ENCODE peak calls at places on chromosomes 2 and 18, in eight cellular contexts. U is lower lobe of right lung, R is A549, A is esophagus squamous epithelium, O is foreskin fibroblast, N is OCI-LY7, Q is colonic mucosa, H is psoas muscle. M is an unnamed sample.

GRCh38 chr2:188787002-188787660 is 187.0 kb upstream of the COL3A1 start:
- DNase-seq in H (no peak), U (no peak), A (no peak), R (no peak), O (peak), Q (no peak), N (no peak), M (peak)

GRCh38 chr18:44598514-44598913 is 82.2 kb upstream of the SETBP1 start:
- DNase-seq in O (no peak), N (no peak), H (no peak), R (no peak), Q (no peak), A (no peak), U (no peak), M (no peak)

GRCh38 chr2:122815120-122815519 is 1059.7 kb downstream of the TSN start:
- DNase-seq in A (no peak), H (no peak), Q (no peak), U (no peak), N (no peak), R (no peak), O (no peak), M (peak)

GRCh38 chr2:202632682-202633081 is 2.1 kb upstream of the FAM117B start:
- DNase-seq in O (no peak), H (peak), Q (no peak), R (no peak), N (no peak), A (no peak), U (no peak), M (peak)

GRCh38 chr2:23571527-23572295 is 186.7 kb downstream of the KLHL29 start:
- DNase-seq in H (no peak), Q (no peak), U (no peak), A (no peak), R (no peak), O (no peak), N (no peak), M (no peak)

GRCh38 chr2:181785677-181786344 is 105.5 kb upstream of the NEUROD1 start:
- DNase-seq in U (no peak), Q (no peak), A (no peak), R (no peak), H (no peak), N (no peak), O (peak), M (peak)

GRCh38 chr2:206422493-206422892 is 20.8 kb upstream of the ADAM23 start:
- DNase-seq in N (no peak), A (no peak), H (no peak), Q (no peak), R (no peak), U (no peak), O (no peak), M (peak)

GRCh38 chr2:120526047-120526562 is 180.2 kb downstream of the INHBB start:
- DNase-seq in N (no peak), O (no peak), A (no peak), H (no peak), R (no peak), U (no peak), Q (no peak), M (no peak)

GRCh38 chr18:53944721-53945120 is 279.7 kb downstream of the MBD2 start:
- DNase-seq in Q (no peak), H (no peak), A (no peak), R (no peak), O (no peak), U (no peak), N (no peak), M (no peak)

GRCh38 chr2:128554151-128554769 is 235.6 kb upstream of the HS6ST1 start:
- DNase-seq in O (no peak), R (no peak), Q (no peak), N (no peak), H (no peak), A (no peak), U (no peak), M (no peak)

GRCh38 chr2:71961289-71962027 is 186.2 kb downstream of the CYP26B1 start:
- DNase-seq in N (no peak), O (no peak), H (no peak), R (no peak), U (no peak), A (no peak), Q (no peak), M (no peak)

GRCh38 chr2:119782308-119783027 is 22.7 kb downstream of the PTPN4 start:
- DNase-seq in A (no peak), N (no peak), O (no peak), Q (no peak), U (no peak), R (no peak), H (no peak), M (no peak)

GRCh38 chr2:26727641-26728561 is 35.4 kb downstream of the KCNK3 start:
- DNase-seq in N (no peak), Q (no peak), H (no peak), U (no peak), O (peak), A (no peak), R (no peak), M (no peak)

GRCh38 chr2:208142255-208142924 is 3.6 kb downstream of the CRYGB start:
- DNase-seq in H (no peak), Q (no peak), A (no peak), N (no peak), O (peak), U (no peak), R (no peak), M (peak)

GRCh38 chr2:14944562-14945346 is 312.2 kb downstream of the LRATD1 start:
- DNase-seq in O (peak), H (no peak), R (no peak), U (no peak), Q (no peak), A (no peak), N (peak), M (peak)

DNA sequence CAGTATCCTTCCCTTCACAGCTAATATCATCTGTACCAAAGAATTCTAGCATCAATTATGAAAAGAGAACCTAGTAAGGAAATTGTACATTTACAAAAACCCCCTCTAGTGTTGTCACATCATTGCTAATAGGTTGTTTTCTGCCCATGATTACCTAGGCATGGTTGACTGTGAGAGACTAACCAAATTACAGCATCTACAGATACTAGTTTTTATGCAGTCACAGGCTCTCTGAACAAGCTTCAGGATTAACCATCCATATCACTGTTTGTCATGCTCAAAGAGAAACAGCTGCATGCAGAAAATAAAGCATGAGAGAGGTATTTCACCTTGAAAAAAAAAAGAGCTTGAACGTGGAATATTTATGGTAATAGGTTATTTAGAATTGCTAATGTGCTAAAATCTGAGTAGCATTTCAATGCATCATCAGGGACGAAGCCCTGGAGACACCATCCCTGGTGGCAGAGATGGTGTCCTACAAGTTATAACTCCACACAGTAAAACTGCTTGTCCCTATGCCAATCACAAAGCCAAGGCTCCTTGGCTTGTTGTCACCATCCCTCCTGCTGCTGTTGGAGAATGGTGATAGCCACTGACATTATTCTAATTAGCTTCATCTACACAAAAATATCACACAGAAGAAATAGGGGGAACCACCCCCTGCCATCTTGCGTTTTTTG is 5.4 kb downstream of the NEB start:
- DNase-seq in Q (no peak), A (no peak), O (no peak), H (no peak), U (no peak), R (no peak), N (no peak), M (no peak)
- TF ChIP-seq CTCF in Q (no peak), A (no peak), O (no peak), H (peak), U (no peak), R (no peak), N (no peak), M (no peak)

GRCh38 chr2:144349674-144350073 is 170.2 kb downstream of the ZEB2 start:
- DNase-seq in R (no peak), Q (no peak), A (no peak), H (no peak), N (no peak), O (no peak), U (no peak), M (no peak)

GRCh38 chr2:144350151-144350802 is 169.6 kb downstream of the ZEB2 start:
- DNase-seq in O (peak), H (no peak), Q (no peak), U (no peak), R (no peak), A (no peak), N (no peak), M (peak)

GRCh38 chr2:144348846-144349245 is 171.1 kb downstream of the ZEB2 start:
- DNase-seq in A (no peak), O (no peak), U (no peak), R (no peak), N (no peak), H (no peak), Q (no peak), M (no peak)

GRCh38 chr2:144343135-144343534 is 176.8 kb downstream of the ZEB2 start:
- DNase-seq in U (no peak), O (no peak), H (no peak), R (no peak), N (no peak), Q (no peak), A (no peak), M (no peak)

DNA sequence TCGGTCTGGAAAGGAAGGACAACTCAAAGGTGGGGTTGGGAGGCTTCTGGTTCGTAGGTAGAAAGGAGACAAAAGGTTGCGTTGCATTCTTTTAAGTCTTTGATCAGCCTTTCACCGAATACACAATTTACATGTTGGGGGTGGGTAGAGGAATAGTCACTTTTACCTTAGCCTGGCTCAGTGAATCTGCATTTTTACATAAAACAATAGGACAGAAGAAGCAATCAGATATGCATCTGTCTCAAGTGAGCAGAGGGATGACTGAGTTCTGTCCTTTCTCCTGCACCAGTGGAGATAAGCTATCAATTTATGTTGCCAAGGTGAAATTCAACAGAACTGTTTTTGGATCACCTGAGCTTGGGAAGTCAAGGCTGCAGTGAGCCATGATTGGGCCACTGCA is 173.7 kb downstream of the ZEB2 start:
- DNase-seq in O (no peak), H (no peak), U (no peak), R (no peak), A (no peak), N (no peak), Q (no peak), M (no peak)
- H3K4me3 ChIP-seq in O (no peak), H (no peak), U (no peak), R (no peak), A (no peak), N (no peak), Q (no peak), M (no peak)

GRCh38 chr18:36025025-36025424 is 42.3 kb downstream of the RPRD1A start:
- DNase-seq in O (peak), Q (no peak), N (no peak), U (no peak), R (no peak), A (no peak), H (no peak), M (peak)

GRCh38 chr18:36031407-36031806 is 36.0 kb downstream of the RPRD1A start:
- DNase-seq in Q (no peak), N (peak), R (no peak), U (no peak), H (no peak), O (no peak), A (no peak), M (no peak)

GRCh38 chr18:36023336-36023735 is 44.0 kb downstream of the RPRD1A start:
- DNase-seq in U (no peak), O (no peak), R (no peak), A (no peak), N (no peak), H (no peak), Q (no peak), M (no peak)

GRCh38 chr18:36031903-36032302 is 35.5 kb downstream of the RPRD1A start:
- DNase-seq in N (no peak), A (no peak), H (no peak), O (no peak), R (no peak), U (no peak), Q (no peak), M (no peak)

GRCh38 chr18:36028859-36029258 is 38.5 kb downstream of the RPRD1A start:
- DNase-seq in A (no peak), O (no peak), Q (no peak), R (no peak), U (no peak), N (no peak), H (no peak), M (no peak)
- TF ChIP-seq CTCF in A (no peak), O (no peak), Q (no peak), R (no peak), U (no peak), N (no peak), H (no peak), M (no peak)

GRCh38 chr18:74334242-74334893 is 18.7 kb downstream of the C18orf63 start:
- DNase-seq in O (no peak), N (peak), H (no peak), A (no peak), R (no peak), Q (no peak), U (no peak), M (no peak)

GRCh38 chr18:74329688-74330205 is 14.1 kb downstream of the C18orf63 start:
- DNase-seq in U (no peak), O (no peak), N (no peak), Q (no peak), A (no peak), R (no peak), H (no peak), M (no peak)

GRCh38 chr18:74328196-74328595 is 12.6 kb downstream of the C18orf63 start:
- DNase-seq in H (no peak), U (no peak), N (no peak), O (peak), A (no peak), Q (no peak), R (no peak), M (no peak)

GRCh38 chr18:74333091-74333490 is 17.5 kb downstream of the C18orf63 start:
- DNase-seq in R (no peak), N (no peak), U (no peak), O (no peak), A (no peak), H (no peak), Q (no peak), M (peak)

DNA sequence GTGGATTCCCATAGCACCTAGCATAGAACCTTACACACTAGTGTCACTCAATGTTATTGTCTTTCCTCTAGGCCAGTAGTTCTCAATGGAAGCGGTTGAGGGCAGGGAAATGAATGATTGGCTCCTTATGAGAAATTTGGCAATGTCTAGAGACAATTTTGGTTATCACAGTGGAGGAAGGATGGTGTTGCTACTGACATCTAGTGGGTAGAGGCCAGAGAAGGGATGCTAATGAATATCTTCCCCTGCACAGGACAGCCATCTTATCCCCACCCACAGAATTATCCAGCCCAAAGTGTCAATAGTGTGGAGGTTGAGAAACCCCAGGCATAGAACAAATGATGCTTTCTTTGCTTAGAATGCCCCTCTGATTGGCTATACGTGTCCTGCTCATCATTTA is 15.8 kb downstream of the C18orf63 start:
- DNase-seq in H (no peak), A (no peak), R (peak), N (no peak), U (no peak), Q (no peak), O (peak), M (peak)
- H3K4me3 ChIP-seq in H (no peak), A (no peak), R (no peak), N (no peak), U (no peak), Q (no peak), O (no peak), M (no peak)

GRCh38 chr18:75365837-75366236 is 61.7 kb downstream of the SMIM21 start:
- DNase-seq in O (no peak), N (no peak), U (no peak), Q (no peak), H (no peak), A (no peak), R (no peak), M (no peak)
- TF ChIP-seq CTCF in O (no peak), N (peak), U (no peak), Q (no peak), H (no peak), A (no peak), R (no peak), M (no peak)

GRCh38 chr2:136127356-136127755 is 9.4 kb upstream of the CXCR4 start:
- DNase-seq in R (no peak), O (no peak), H (no peak), A (no peak), N (no peak), Q (no peak), U (no peak), M (no peak)
- H3K4me3 ChIP-seq in R (no peak), O (no peak), H (no peak), A (no peak), N (no peak), Q (no peak), U (no peak), M (no peak)

GRCh38 chr18:76405761-76406356 is 89.2 kb downstream of the ZNF516 start:
- DNase-seq in R (peak), A (no peak), U (peak), N (no peak), Q (peak), O (peak), H (peak), M (peak)
- TF ChIP-seq CTCF in R (peak), A (peak), U (peak), N (peak), Q (peak), O (peak), H (peak), M (peak)

DNA sequence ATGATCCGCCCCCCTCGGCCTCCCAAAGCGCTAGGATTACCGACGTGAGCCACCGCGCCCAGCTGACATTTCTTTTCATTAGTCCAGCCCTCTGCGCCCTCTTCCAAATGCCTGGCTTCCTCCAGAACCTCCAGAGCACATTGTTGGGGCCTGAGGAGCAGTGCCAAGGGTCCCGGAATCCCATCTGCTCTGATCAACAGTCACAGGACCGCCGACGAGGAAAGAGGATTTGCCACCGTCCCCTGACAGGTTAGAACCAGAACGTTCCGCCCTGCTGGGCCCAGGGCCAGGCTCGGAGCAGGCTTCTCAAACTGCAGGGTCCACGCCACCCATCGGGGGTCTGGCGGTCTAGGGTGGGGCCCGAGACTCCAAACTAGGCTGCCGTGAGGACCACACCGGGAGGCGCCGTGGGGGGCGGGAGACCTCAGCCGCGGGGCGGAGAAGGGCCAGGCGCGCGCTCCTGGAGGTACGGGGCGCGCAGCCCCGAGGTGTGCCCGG is 36.9 kb upstream of the ITM2C start:
- DNase-seq in R (no peak), N (no peak), U (no peak), O (no peak), Q (no peak), H (no peak), A (no peak), M (no peak)
- H3K4me3 ChIP-seq in R (no peak), N (no peak), U (peak), O (no peak), Q (peak), H (peak), A (peak), M (no peak)

GRCh38 chr2:129934044-129934822 is 45.2 kb upstream of the RAB6C start:
- DNase-seq in R (no peak), O (peak), H (no peak), U (no peak), N (no peak), A (no peak), Q (no peak), M (no peak)

GRCh38 chr2:129935118-129935517 is 44.3 kb upstream of the RAB6C start:
- DNase-seq in N (no peak), A (no peak), Q (no peak), R (no peak), O (no peak), H (no peak), U (no peak), M (no peak)

GRCh38 chr2:129930451-129930850 is 49.0 kb upstream of the RAB6C start:
- DNase-seq in Q (no peak), H (no peak), O (no peak), A (no peak), U (no peak), R (no peak), N (no peak), M (no peak)

DNA sequence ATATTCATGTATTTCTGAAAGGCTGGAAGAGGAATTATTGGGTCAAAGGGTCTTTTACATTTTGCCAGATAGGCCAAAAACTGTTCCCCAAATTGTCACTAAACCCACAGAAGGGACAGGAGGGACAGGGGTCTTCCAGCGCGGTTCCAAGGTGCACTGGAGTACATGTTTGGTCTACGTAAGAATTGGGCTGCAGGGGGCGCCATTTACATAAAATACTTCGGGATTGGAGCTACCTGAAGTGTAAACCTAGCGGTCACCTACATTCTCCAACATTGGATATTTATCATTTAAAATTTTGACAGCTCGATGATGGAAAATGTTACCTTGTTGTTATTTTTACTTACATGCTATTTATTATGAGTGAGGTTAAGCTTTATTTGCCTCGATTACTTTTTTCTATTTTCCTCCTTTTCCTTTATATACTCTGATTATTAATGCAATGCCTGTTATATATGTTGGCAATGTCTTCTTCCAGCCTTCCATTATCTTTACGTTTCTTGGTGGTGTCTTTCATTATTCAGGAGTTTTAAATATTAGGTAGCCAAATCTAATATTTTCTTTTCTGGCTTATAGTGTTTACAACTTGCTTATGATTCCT is 43.0 kb upstream of the RAB6C start:
- DNase-seq in H (no peak), A (no peak), R (no peak), O (no peak), Q (no peak), U (no peak), N (no peak), M (no peak)
- TF ChIP-seq CTCF in H (peak), A (no peak), R (no peak), O (no peak), Q (peak), U (no peak), N (no peak), M (no peak)

GRCh38 chr2:91442246-91442905 is 2750.9 kb downstream of the RPIA start:
- DNase-seq in R (peak), O (peak), U (peak), H (peak), N (no peak), Q (peak), A (no peak), M (no peak)
- H3K4me3 ChIP-seq in R (peak), O (peak), U (peak), H (peak), N (no peak), Q (peak), A (peak), M (peak)

M was measured in fibroblast of pulmonary artery.